ENCODE peak calls at places on chromosomes 11 and 22, in four cellular contexts. K is neuronal stem cell, P is trophoblast cell, S is H9. I is an unnamed sample.

GRCh38 chr22:41401781-41402648 is 20.3 kb downstream of the TEF start:
- DNase-seq in P (no peak), K (no peak), S (no peak), I (peak)

GRCh38 chr11:115184901-115185300 is 319.3 kb downstream of the CADM1 start:
- DNase-seq in P (no peak), S (no peak), K (no peak), I (no peak)

GRCh38 chr11:44804449-44805151 is 77.8 kb downstream of the TSPAN18 start:
- DNase-seq in K (no peak), P (no peak), S (no peak), I (no peak)

GRCh38 chr11:65112551-65113360 is 1.1 kb downstream of the TM7SF2 start:
- DNase-seq in K (no peak), P (no peak), S (peak), I (peak)

GRCh38 chr11:16986434-16987204 is 27.6 kb downstream of the PLEKHA7 start:
- DNase-seq in K (no peak), P (no peak), S (peak), I (no peak)

GRCh38 chr11:26076591-26076990 is 255.3 kb upstream of the ANO3 start:
- DNase-seq in K (no peak), P (no peak), S (no peak), I (no peak)

GRCh38 chr22:25078591-25078990 is 121.1 kb upstream of the CRYBB3 start:
- DNase-seq in S (no peak), P (no peak), K (no peak), I (no peak)

GRCh38 chr22:24878969-24879368 is 67.5 kb downstream of the LHFPL7 start:
- DNase-seq in S (no peak), K (no peak), P (no peak), I (no peak)

GRCh38 chr11:62771144-62772021 is at the start of gene TAF6L:
- DNase-seq in S (peak), K (peak), P (peak), I (peak)

GRCh38 chr11:76792505-76793264 is 9.5 kb downstream of the TSKU start:
- DNase-seq in S (no peak), K (no peak), P (no peak), I (no peak)

GRCh38 chr22:40243891-40244290 is 66.2 kb downstream of the TNRC6B start:
- DNase-seq in S (no peak), P (no peak), K (no peak), I (no peak)

GRCh38 chr22:17867160-17867785 is 93.0 kb upstream of the BID start:
- DNase-seq in S (no peak), P (no peak), K (no peak), I (no peak)

GRCh38 chr11:27020736-27021135 is 19.9 kb upstream of the BBOX1 start:
- DNase-seq in S (no peak), K (no peak), P (no peak), I (no peak)

GRCh38 chr11:70618471-70619101 is 220.3 kb downstream of the CTTN start:
- DNase-seq in S (no peak), K (no peak), P (no peak), I (no peak)

GRCh38 chr22:46833228-46833627 is 70.8 kb downstream of the TBC1D22A start:
- DNase-seq in P (peak), K (no peak), S (peak), I (peak)

GRCh38 chr11:47536925-47537324 is 16.0 kb downstream of the CELF1 start:
- DNase-seq in P (no peak), K (no peak), S (no peak), I (no peak)

GRCh38 chr11:62664405-62665074 is 470 bp downstream of the C11orf98 start:
- DNase-seq in P (peak), K (no peak), S (peak), I (no peak)

DNA sequence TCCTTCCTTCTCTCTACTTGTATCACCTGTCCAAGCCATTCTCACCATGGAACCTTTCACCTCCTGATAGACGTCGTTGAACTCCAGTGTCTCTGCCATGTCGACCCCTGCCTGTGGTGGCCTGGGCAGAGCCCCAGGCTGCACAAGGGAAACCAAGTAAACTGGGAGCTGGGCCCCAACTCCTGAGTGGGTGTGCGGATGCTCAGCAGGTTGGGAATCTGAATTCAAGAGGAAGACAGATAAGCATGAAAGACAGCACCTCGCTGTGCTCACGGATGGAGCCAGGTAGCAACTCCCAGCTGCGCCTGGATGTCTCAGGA is 709 bp downstream of the SSRP1 start:
- DNase-seq in K (no peak), S (no peak), P (no peak), I (no peak)
- H3K14ac ChIP-seq in K (no peak), S (no peak), P (peak), I (no peak)

GRCh38 chr11:119684361-119685072 is 44.5 kb downstream of the NECTIN1 start:
- DNase-seq in P (no peak), K (no peak), S (no peak), I (peak)

GRCh38 chr11:119680899-119681370 is 48.1 kb downstream of the NECTIN1 start:
- DNase-seq in K (no peak), P (no peak), S (no peak), I (no peak)

GRCh38 chr11:119683783-119684182 is 45.2 kb downstream of the NECTIN1 start:
- DNase-seq in K (no peak), S (no peak), P (no peak), I (no peak)

GRCh38 chr11:119678351-119678750 is 50.6 kb downstream of the NECTIN1 start:
- DNase-seq in K (no peak), S (no peak), P (no peak), I (no peak)

DNA sequence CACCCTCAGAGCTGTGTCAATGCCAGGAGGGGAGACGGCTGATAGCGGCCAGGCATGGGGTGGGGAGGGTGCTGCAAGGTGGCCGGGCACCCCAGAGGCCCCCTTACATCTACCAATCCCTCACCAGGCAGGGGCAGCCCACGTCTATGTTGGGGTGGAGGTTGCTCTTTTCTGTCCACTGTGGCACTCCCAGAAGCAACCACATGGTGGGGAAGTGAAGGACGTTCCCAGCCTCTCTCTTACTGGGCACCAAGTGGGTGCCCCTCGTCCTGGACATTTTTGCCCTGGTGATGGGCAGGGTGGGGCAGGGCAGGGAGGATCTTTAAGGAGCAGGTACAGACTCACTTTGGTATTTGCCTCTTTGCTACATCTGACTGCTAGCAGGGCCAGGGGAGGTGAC is 47.5 kb downstream of the NECTIN1 start:
- DNase-seq in K (no peak), P (no peak), S (no peak), I (no peak)
- H4K91ac ChIP-seq in K (no peak), P (peak), S (no peak), I (peak)

GRCh38 chr22:35918466-35918865 is 110.2 kb downstream of the RBFOX2 start:
- DNase-seq in S (no peak), P (no peak), K (no peak), I (no peak)
- H2BK12ac ChIP-seq in S (no peak), P (no peak), K (no peak), I (no peak)

DNA sequence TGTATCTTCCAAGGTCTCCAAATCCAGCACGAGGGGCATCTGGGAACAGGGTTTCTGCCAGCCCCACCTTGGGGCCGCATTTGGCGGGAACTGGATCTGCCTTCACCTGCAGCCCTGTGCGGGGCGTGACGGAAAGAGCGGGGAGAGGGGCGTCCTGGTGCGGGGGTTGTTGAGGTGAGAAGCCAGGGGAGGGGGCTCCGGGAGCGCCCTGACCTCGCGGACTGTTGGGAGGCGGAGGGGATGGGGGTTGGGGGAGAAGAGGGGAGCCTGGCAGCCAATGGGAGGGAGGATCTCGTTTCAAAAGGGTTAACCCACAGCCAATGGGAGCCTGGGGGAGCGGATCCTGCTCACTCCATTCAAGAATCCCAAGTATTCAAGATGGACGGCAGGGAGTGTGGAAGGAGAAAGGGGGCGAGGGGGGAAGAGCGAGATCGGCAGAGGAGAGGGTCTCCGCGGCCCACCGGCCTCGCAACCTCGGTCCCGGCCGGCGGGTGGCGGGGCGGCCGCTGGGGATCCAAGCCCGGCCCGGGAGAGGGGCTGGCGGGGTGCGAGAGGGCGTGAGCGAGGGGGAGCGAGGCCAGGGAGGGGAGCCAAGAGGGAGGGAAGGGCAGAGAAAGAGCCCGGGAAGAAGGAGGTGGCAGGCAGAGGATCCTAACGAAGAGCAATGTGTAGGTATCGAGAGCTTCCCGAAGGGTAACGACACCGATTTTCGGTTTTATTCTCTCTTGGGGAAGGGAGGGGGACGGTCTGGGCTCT is 11.5 kb downstream of the YPEL4 start:
- DNase-seq in K (peak), P (no peak), S (peak), I (peak)
- H3K14ac ChIP-seq in K (peak), P (peak), S (peak), I (peak)

DNA sequence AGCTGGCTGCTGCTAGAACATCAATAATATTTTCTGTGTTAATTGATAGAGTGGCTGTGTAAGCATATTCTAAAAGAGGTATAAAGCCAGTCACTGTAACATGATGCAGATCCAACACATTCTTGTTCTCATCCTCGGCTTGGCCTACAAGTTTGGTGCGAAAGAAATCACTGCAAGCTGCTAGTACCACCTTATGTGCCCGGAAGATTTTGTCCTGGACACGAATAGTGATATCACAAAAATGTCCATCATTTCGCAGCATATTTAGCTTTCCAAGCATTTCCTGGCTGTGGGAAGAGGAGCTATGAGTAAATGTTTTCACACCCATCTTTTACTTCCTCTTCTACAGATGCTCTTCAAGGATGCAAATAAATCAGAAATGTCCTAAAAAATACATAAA is 53.2 kb downstream of the ZBTB44 start:
- DNase-seq in K (no peak), P (no peak), S (no peak), I (no peak)
- H4K91ac ChIP-seq in K (no peak), P (no peak), S (no peak), I (no peak)

I was measured in mesenchymal stem cell.